ENCODE peak calls at places on chromosomes 2 and 18, in six cellular contexts. V is GM12878, Y is HepG2, R is H1, M is K562, N is WTC11. C is an unnamed sample.

GRCh38 chr18:50973367-50974126 is 5.7 kb downstream of the ELAC1 start:
- DNase-seq in V (no peak), Y (peak), R (no peak), M (no peak), N (no peak), C (no peak)

GRCh38 chr2:196590286-196590685 is 49.2 kb upstream of the CCDC150 start:
- DNase-seq in V (no peak), Y (no peak), R (no peak), M (no peak), N (no peak), C (no peak)

GRCh38 chr18:48003426-48004349 is 73.2 kb upstream of the SMAD2 start:
- DNase-seq in V (no peak), Y (no peak), R (no peak), M (no peak), N (no peak), C (no peak)

GRCh38 chr2:215367647-215368492 is 56.0 kb downstream of the ATIC start:
- DNase-seq in V (no peak), Y (no peak), R (no peak), M (no peak), N (no peak), C (no peak)

GRCh38 chr18:43662657-43663056 is 385.4 kb upstream of the SYT4 start:
- DNase-seq in V (no peak), Y (no peak), R (no peak), M (no peak), N (no peak), C (no peak)

GRCh38 chr2:88554189-88554588 is 73.1 kb downstream of the EIF2AK3 start:
- DNase-seq in V (no peak), Y (no peak), R (no peak), M (peak), N (peak), C (peak)

GRCh38 chr2:96770451-96770850 is 9.7 kb downstream of the CNNM4 start:
- DNase-seq in V (no peak), Y (no peak), R (no peak), M (no peak), N (no peak), C (no peak)

GRCh38 chr2:220147186-220147585 is 519.8 kb downstream of the SLC4A3 start:
- DNase-seq in V (no peak), Y (no peak), R (no peak), M (no peak), N (no peak), C (no peak)

GRCh38 chr2:127619901-127620705 is 25.9 kb upstream of the GPR17 start:
- DNase-seq in V (no peak), Y (no peak), R (peak), M (no peak), N (peak), C (no peak)

GRCh38 chr2:127118038-127118437 is 11.1 kb upstream of the BIN1 start:
- DNase-seq in V (no peak), Y (no peak), R (peak), M (no peak), N (no peak), C (no peak)

GRCh38 chr2:190123956-190124355 is 61.4 kb upstream of the MSTN start:
- DNase-seq in V (no peak), Y (no peak), R (no peak), M (no peak), N (no peak), C (no peak)

GRCh38 chr2:237429761-237430160 is 15.8 kb upstream of the COL6A3 start:
- DNase-seq in V (no peak), Y (no peak), R (no peak), M (no peak), N (no peak), C (no peak)

GRCh38 chr2:234683950-234684349 is 187.1 kb upstream of the ARL4C start:
- DNase-seq in V (no peak), Y (no peak), R (peak), M (no peak), N (no peak), C (peak)

GRCh38 chr2:16584094-16584493 is 81.5 kb downstream of the CYRIA start:
- DNase-seq in V (no peak), Y (no peak), R (no peak), M (no peak), N (no peak), C (no peak)

GRCh38 chr2:16275131-16275530 is 334.8 kb downstream of the MYCN start:
- DNase-seq in V (no peak), Y (no peak), R (no peak), M (no peak), N (no peak), C (no peak)

GRCh38 chr2:230920167-230920566 is 4.9 kb downstream of the GPR55 start:
- DNase-seq in V (no peak), Y (no peak), R (no peak), M (no peak), N (no peak), C (no peak)

GRCh38 chr2:60634443-60634842 is 81.0 kb upstream of the BCL11A start:
- DNase-seq in V (no peak), Y (no peak), R (no peak), M (no peak), N (no peak), C (no peak)

GRCh38 chr2:60175290-60175689 is 378.2 kb downstream of the BCL11A start:
- DNase-seq in V (no peak), Y (no peak), R (no peak), M (no peak), N (no peak), C (no peak)

GRCh38 chr2:207790898-207791297 is 21.2 kb upstream of the FZD5 start:
- DNase-seq in V (no peak), Y (no peak), R (no peak), M (no peak), N (no peak), C (no peak)

GRCh38 chr18:55997156-55997561 is 409.2 kb upstream of the TCF4 start:
- DNase-seq in V (no peak), Y (no peak), R (no peak), M (no peak), N (no peak), C (peak)

GRCh38 chr2:48347712-48348111 is 182.2 kb upstream of the STON1 start:
- DNase-seq in V (no peak), Y (peak), R (no peak), M (no peak), N (no peak), C (no peak)

GRCh38 chr2:45173513-45173912 is 164.3 kb upstream of the SIX2 start:
- DNase-seq in V (no peak), Y (no peak), R (peak), M (no peak), N (no peak), C (no peak)

GRCh38 chr18:51278045-51278649 is 80.7 kb upstream of the MEX3C start:
- DNase-seq in V (no peak), Y (peak), R (peak), M (peak), N (peak), C (peak)

GRCh38 chr2:225354281-225354774 is 45.2 kb upstream of the NYAP2 start:
- DNase-seq in V (no peak), Y (peak), R (no peak), M (peak), N (no peak), C (no peak)

GRCh38 chr2:118627156-118627555 is 220.3 kb downstream of the EN1 start:
- DNase-seq in V (no peak), Y (no peak), R (no peak), M (no peak), N (no peak), C (no peak)

GRCh38 chr2:18800240-18800971 is 211.0 kb upstream of the NT5C1B start:
- DNase-seq in V (no peak), Y (peak), R (no peak), M (no peak), N (no peak), C (peak)

GRCh38 chr2:166959556-166959955 is 71.3 kb downstream of the XIRP2 start:
- DNase-seq in V (no peak), Y (no peak), R (no peak), M (no peak), N (no peak), C (no peak)

GRCh38 chr2:236627846-236628245 is 58.2 kb downstream of the ACKR3 start:
- DNase-seq in V (no peak), Y (no peak), R (no peak), M (no peak), N (no peak), C (no peak)

GRCh38 chr2:216082805-216083204 is 1.1 kb downstream of the TMEM169 start:
- DNase-seq in V (no peak), Y (peak), R (no peak), M (no peak), N (no peak), C (peak)

GRCh38 chr2:168607992-168608391 is 151.9 kb downstream of the CERS6 start:
- DNase-seq in V (no peak), Y (no peak), R (no peak), M (no peak), N (no peak), C (no peak)

GRCh38 chr18:79935098-79935480 is 16.4 kb downstream of the SLC66A2 start:
- DNase-seq in V (no peak), Y (no peak), R (no peak), M (no peak), N (no peak), C (no peak)

GRCh38 chr2:84865181-84865783 is 15.6 kb downstream of the TRABD2A start:
- DNase-seq in V (no peak), Y (no peak), R (no peak), M (no peak), N (no peak), C (no peak)

GRCh38 chr2:5673861-5674240 is 18.3 kb upstream of the SOX11 start:
- DNase-seq in V (no peak), Y (no peak), R (no peak), M (no peak), N (no peak), C (peak)
- TF ChIP-seq CREB1 in V (no peak), Y (no peak), R (no peak), M (no peak), N (no peak), C (no peak)

DNA sequence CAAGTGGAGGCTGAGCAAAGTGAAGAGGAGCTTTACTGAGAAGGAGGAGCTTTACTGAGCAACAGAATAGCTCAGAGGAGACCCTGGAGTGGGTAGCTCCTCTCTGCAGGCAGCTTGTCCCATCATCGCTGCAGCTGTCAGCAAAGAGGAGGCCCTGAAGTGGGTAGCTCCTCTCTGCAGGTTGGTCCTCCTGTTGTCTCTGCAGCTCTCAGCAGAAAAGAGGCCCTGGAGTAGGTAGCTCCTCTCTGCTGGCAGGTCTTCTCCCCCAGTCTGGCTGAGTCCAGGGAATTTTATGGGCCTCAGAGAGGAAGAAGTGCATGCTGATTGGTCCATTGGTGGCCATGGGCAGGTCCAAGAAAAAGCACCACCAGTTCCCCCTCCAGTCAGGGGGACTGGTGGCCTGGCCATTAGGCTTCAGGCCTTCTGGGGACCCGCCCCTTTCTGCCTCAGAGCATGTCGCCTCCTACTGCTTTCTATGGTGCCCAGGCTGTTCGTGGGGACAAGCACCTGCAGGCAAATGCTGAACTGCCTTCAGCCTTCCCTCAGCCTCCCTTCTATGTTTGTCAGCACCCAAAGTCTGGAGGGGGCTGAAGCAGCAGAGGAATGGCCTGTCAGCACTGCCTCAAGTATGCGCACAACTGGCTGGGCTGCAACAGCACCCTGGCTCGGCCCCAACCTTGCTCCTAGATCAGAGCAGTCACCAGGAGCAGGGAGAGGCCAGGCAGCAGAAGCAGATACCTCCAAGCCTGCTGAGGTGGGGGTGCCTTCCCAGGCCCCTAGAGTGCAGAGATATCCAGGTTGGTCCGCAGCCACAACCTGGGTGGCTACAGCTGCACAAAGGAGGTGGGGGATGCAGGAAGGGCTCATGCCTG is 5.9 kb downstream of the ZSCAN30 start:
- DNase-seq in V (no peak), Y (no peak), R (no peak), M (peak), N (no peak), C (peak)
- TF ChIP-seq CREB1 in V (no peak), Y (no peak), R (no peak), M (no peak), N (no peak), C (no peak)

GRCh38 chr2:176725873-176726645 is 456.8 kb downstream of the MTX2 start:
- DNase-seq in V (no peak), Y (no peak), R (no peak), M (no peak), N (no peak), C (no peak)

GRCh38 chr2:176732780-176733179 is 463.5 kb downstream of the MTX2 start:
- DNase-seq in V (no peak), Y (no peak), R (no peak), M (no peak), N (no peak), C (no peak)

GRCh38 chr2:176734868-176735267 is 465.6 kb downstream of the MTX2 start:
- DNase-seq in V (no peak), Y (no peak), R (no peak), M (no peak), N (no peak), C (no peak)

GRCh38 chr2:176733698-176734430 is 464.6 kb downstream of the MTX2 start:
- DNase-seq in V (no peak), Y (no peak), R (no peak), M (no peak), N (no peak), C (no peak)

DNA sequence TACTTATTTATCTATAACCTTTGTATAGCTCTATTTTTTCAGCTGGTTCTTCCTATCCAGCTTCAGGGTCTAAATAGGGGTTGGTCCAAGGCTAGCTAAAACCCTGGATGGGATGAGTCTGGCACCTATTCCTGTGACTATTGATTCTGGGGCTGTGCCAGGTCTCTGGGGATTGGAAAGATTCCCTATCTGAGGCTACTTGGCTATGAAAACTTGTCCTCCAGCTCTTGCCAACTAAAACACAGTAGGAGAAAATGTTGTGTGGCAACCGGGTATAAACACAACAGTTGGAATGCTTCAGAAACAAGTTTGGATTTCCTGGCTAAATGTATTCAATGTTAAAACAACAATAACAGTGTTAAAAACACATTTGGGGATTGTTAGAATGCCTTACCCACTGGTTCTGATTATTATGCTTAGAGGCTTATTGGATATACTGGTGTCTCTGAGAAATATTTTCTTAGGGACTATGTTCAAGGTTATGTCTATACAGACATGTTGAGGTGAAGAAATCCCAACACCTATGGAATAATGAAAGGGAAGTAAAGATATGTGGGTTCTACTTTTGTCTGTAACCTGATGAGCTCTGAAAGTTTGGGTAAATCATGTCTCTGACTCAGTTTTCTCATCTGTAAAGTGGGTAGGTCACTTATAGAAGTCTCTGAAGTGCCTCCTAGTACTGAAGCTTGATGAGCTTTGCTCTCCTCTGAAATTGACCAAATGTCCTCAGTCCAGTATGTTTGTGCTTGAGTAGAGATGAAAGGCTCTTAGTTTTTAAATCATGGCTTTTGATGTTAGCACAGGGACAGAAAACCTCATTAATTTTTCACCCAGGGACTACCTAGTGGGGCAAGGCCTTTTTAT is 460.7 kb downstream of the MTX2 start:
- DNase-seq in V (no peak), Y (no peak), R (no peak), M (no peak), N (no peak), C (no peak)
- TF ChIP-seq CREB1 in V (no peak), Y (no peak), R (no peak), M (no peak), N (no peak), C (no peak)

GRCh38 chr2:200640171-200640570 is 54.4 kb downstream of the AOX1 start:
- DNase-seq in V (no peak), Y (no peak), R (no peak), M (no peak), N (no peak), C (no peak)
- TF ChIP-seq CREB1 in V (no peak), Y (no peak), R (no peak), M (no peak), N (no peak), C (no peak)

DNA sequence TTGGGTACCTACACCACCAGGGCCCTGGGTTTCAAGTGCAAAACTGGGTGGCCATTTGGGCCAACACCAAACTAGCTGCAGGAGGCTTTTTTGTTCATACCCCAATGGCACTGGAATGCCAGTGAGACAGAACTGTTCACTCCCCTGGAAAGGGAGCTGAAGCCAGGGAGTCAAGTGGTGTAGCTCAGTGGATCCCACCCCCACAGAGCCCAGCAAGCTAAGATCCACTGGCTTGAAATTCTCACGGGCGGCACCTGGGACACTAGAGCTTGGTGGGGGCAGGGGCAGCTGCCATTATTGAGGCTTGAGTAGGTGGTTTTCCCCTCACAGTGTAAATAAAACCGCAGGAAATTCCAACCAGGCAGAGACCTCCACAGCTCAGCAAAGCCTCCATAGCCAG is 46.0 kb upstream of the FAM110C start:
- DNase-seq in V (no peak), Y (no peak), R (no peak), M (no peak), N (no peak), C (no peak)
- TF ChIP-seq CREB1 in V (no peak), Y (no peak), R (no peak), M (no peak), N (no peak), C (no peak)

GRCh38 chr18:64134044-64134757 is 14.7 kb downstream of the LINC00305 start:
- DNase-seq in V (no peak), Y (no peak), R (no peak), M (no peak), N (peak), C (peak)
- TF ChIP-seq CREB1 in V (no peak), Y (no peak), R (no peak), M (no peak), N (no peak), C (peak)

GRCh38 chr2:28390857-28391563 is 1.6 kb upstream of the FOSL2 start:
- DNase-seq in V (no peak), Y (no peak), R (peak), M (peak), N (peak), C (peak)
- TF ChIP-seq CREB1 in V (no peak), Y (no peak), R (no peak), M (no peak), N (no peak), C (no peak)

DNA sequence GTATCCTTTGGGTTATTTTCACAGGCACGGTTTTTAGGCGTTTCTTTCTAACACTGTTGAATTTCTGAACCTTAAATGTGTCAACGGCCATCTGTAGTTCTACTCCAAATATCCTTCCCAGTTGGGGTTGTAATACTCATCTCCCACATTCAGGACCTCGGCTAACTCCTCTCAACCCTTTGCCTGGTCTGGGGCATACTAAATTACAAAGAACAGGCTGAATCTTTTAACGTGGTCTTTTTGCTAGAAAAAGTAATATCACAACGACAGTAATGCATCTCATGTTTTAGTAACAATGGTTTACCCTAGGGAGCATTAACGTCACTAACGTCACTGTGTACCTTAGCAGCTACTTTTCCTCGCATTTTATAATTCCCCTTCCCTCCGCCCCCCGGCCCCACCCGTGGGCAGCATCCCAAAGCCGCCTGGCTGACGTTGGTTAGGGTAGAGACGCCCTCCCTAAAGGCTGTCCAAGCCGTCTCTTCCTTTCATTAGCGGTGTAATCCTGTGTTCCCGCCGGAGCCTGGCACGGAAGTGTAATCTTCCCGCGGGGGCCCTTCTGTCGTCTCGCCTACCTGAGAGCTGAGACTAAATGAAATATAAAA is 2.0 kb downstream of the RPRM start:
- DNase-seq in V (no peak), Y (no peak), R (no peak), M (no peak), N (no peak), C (peak)
- TF ChIP-seq CREB1 in V (no peak), Y (no peak), R (no peak), M (no peak), N (no peak), C (no peak)

DNA sequence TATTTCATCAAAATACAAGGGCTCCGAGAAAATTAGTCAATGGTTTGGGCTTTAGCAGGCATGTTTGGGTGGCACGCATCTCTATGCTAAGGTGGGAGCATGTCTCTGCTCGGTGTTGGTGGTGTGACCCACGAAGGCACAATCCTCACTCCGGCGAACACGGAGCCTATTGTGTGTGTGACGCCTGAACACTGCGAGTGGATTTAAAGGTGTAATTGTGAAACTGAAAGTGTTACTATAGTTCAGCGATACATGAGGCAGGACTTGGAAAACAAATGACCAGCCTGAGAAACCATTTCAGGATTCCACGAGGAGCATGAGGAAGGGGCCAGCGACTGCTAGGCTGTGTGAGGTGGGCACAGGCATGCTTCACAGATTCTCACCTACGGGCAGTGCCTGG is 41.7 kb upstream of the LDLRAD4 start:
- DNase-seq in V (no peak), Y (no peak), R (no peak), M (no peak), N (no peak), C (no peak)
- TF ChIP-seq CREB1 in V (no peak), Y (no peak), R (no peak), M (no peak), N (no peak), C (no peak)

C was measured in GM23338.